ENCODE peak calls at places on chromosomes 13 and 19, in six cellular contexts. One of them, this sample, is unnamed.

GRCh38 chr13:106415427-106415826 is 120.0 kb downstream of the EFNB2 start:
- DNase-seq in tibial nerve: no peak
- DNase-seq in RWPE1: no peak
- DNase-seq in heart right ventricle: no peak
- DNase-seq in psoas muscle: no peak
- DNase-seq in left ventricle myocardium inferior: no peak
- DNase-seq in this sample: no peak

GRCh38 chr13:108086678-108087077 is 128.7 kb downstream of the LIG4 start:
- DNase-seq in left ventricle myocardium inferior: no peak
- DNase-seq in RWPE1: no peak
- DNase-seq in tibial nerve: no peak
- DNase-seq in psoas muscle: no peak
- DNase-seq in heart right ventricle: no peak
- DNase-seq in this sample: no peak

GRCh38 chr19:4112367-4112766 is 11.6 kb downstream of the MAP2K2 start:
- DNase-seq in left ventricle myocardium inferior: no peak
- DNase-seq in psoas muscle: no peak
- DNase-seq in RWPE1: no peak
- DNase-seq in tibial nerve: no peak
- DNase-seq in heart right ventricle: no peak
- DNase-seq in this sample: no peak

GRCh38 chr19:48997972-48998371 is 4.3 kb downstream of the RUVBL2 start:
- DNase-seq in RWPE1: no peak
- DNase-seq in tibial nerve: no peak
- DNase-seq in psoas muscle: peak
- DNase-seq in left ventricle myocardium inferior: no peak
- DNase-seq in heart right ventricle: no peak
- DNase-seq in this sample: no peak

GRCh38 chr19:46133101-46133627 is 8.7 kb upstream of the IGFL3 start:
- DNase-seq in tibial nerve: peak
- DNase-seq in left ventricle myocardium inferior: no peak
- DNase-seq in heart right ventricle: peak
- DNase-seq in RWPE1: peak
- DNase-seq in psoas muscle: no peak
- DNase-seq in this sample: peak

GRCh38 chr19:674282-675151 is 1.7 kb upstream of the FSTL3 start:
- DNase-seq in tibial nerve: no peak
- DNase-seq in heart right ventricle: no peak
- DNase-seq in RWPE1: no peak
- DNase-seq in psoas muscle: no peak
- DNase-seq in left ventricle myocardium inferior: peak
- DNase-seq in this sample: no peak

GRCh38 chr19:58054792-58055482 is 4.1 kb upstream of the ZNF135 start:
- DNase-seq in tibial nerve: no peak
- DNase-seq in left ventricle myocardium inferior: peak
- DNase-seq in psoas muscle: no peak
- DNase-seq in heart right ventricle: peak
- DNase-seq in RWPE1: no peak
- DNase-seq in this sample: no peak

GRCh38 chr13:18951412-18951811 is 230.2 kb downstream of the TUBA3C start:
- DNase-seq in RWPE1: no peak
- DNase-seq in left ventricle myocardium inferior: no peak
- DNase-seq in tibial nerve: no peak
- DNase-seq in psoas muscle: no peak
- DNase-seq in heart right ventricle: no peak
- DNase-seq in this sample: no peak

GRCh38 chr19:35052599-35053190 is 11.2 kb downstream of the HPN start:
- DNase-seq in tibial nerve: no peak
- DNase-seq in psoas muscle: no peak
- DNase-seq in left ventricle myocardium inferior: no peak
- DNase-seq in RWPE1: no peak
- DNase-seq in heart right ventricle: no peak
- DNase-seq in this sample: no peak

GRCh38 chr19:57818378-57818777 is 3.7 kb upstream of the ZNF552 start:
- DNase-seq in tibial nerve: no peak
- DNase-seq in psoas muscle: no peak
- DNase-seq in left ventricle myocardium inferior: no peak
- DNase-seq in heart right ventricle: no peak
- DNase-seq in RWPE1: no peak
- DNase-seq in this sample: no peak

GRCh38 chr19:46860846-46861690 is at the start of gene ARHGAP35:
- DNase-seq in tibial nerve: no peak
- DNase-seq in heart right ventricle: no peak
- DNase-seq in RWPE1: peak
- DNase-seq in psoas muscle: no peak
- DNase-seq in left ventricle myocardium inferior: no peak
- DNase-seq in this sample: no peak

GRCh38 chr19:8702350-8702749 is 3.8 kb upstream of the ACTL9 start:
- DNase-seq in psoas muscle: no peak
- DNase-seq in tibial nerve: no peak
- DNase-seq in left ventricle myocardium inferior: no peak
- DNase-seq in RWPE1: no peak
- DNase-seq in heart right ventricle: no peak
- DNase-seq in this sample: no peak

GRCh38 chr13:30719521-30719914 is 15.8 kb upstream of the ALOX5AP start:
- DNase-seq in psoas muscle: no peak
- DNase-seq in left ventricle myocardium inferior: no peak
- DNase-seq in RWPE1: no peak
- DNase-seq in heart right ventricle: no peak
- DNase-seq in tibial nerve: no peak
- DNase-seq in this sample: no peak

GRCh38 chr19:41403181-41403970 is 5.8 kb downstream of the BCKDHA start:
- DNase-seq in psoas muscle: no peak
- DNase-seq in heart right ventricle: no peak
- DNase-seq in left ventricle myocardium inferior: no peak
- DNase-seq in tibial nerve: no peak
- DNase-seq in RWPE1: no peak
- DNase-seq in this sample: no peak

GRCh38 chr13:23579886-23580706 is 9.9 kb downstream of the TNFRSF19 start:
- DNase-seq in tibial nerve: no peak
- DNase-seq in psoas muscle: no peak
- DNase-seq in left ventricle myocardium inferior: no peak
- DNase-seq in RWPE1: no peak
- DNase-seq in heart right ventricle: no peak
- DNase-seq in this sample: no peak

GRCh38 chr13:113093580-113094409 is 11.8 kb upstream of the F7 start:
- DNase-seq in tibial nerve: no peak
- DNase-seq in psoas muscle: no peak
- DNase-seq in heart right ventricle: no peak
- DNase-seq in RWPE1: no peak
- DNase-seq in left ventricle myocardium inferior: peak
- DNase-seq in this sample: no peak

GRCh38 chr19:7505288-7505681 is 10.6 kb upstream of the ZNF358 start:
- DNase-seq in heart right ventricle: no peak
- DNase-seq in RWPE1: no peak
- DNase-seq in left ventricle myocardium inferior: no peak
- DNase-seq in tibial nerve: no peak
- DNase-seq in psoas muscle: no peak
- DNase-seq in this sample: no peak

GRCh38 chr19:7497292-7497691 is 8.5 kb upstream of the PEX11G start:
- DNase-seq in RWPE1: no peak
- DNase-seq in heart right ventricle: no peak
- DNase-seq in left ventricle myocardium inferior: no peak
- DNase-seq in psoas muscle: no peak
- DNase-seq in tibial nerve: no peak
- DNase-seq in this sample: no peak

GRCh38 chr19:7502552-7502951 is 13.4 kb upstream of the ZNF358 start:
- DNase-seq in tibial nerve: no peak
- DNase-seq in RWPE1: no peak
- DNase-seq in left ventricle myocardium inferior: no peak
- DNase-seq in heart right ventricle: no peak
- DNase-seq in psoas muscle: no peak
- DNase-seq in this sample: no peak

GRCh38 chr19:7504684-7505083 is 11.2 kb upstream of the ZNF358 start:
- DNase-seq in RWPE1: no peak
- DNase-seq in tibial nerve: no peak
- DNase-seq in heart right ventricle: no peak
- DNase-seq in left ventricle myocardium inferior: no peak
- DNase-seq in psoas muscle: no peak
- DNase-seq in this sample: no peak

DNA sequence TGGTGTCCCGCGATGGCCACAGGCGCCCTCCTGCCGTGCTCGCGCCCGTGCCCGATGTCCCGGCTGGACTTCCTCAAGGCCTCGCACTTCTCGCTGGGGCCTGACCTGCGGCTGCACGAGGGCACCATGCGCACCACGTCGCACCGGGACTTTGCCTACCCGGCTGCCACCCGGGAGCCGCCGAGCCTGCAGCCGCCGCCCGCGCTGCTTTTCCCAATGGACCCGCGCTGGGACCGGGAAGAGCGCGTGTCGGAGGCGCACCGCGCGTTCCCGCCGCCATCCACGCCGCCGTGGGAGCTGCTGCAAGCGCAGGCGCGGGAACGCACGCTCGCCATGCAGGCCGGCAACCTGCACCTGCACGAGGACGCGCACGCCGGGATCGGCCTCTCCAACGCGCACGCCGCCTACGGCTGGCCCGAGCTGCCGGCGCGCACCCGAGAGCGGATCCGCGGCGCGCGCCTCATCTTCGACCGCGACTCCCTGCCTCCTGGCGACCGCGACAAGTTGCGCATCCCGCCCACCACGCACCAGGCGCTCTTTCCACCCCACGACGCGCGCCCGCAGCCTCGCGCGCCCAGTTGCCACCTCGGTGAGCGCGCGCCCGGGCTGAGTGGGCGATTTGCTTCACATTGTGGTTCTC is 12.1 kb upstream of the PEX11G start:
- DNase-seq in tibial nerve: no peak
- DNase-seq in heart right ventricle: no peak
- DNase-seq in left ventricle myocardium inferior: no peak
- DNase-seq in RWPE1: peak
- DNase-seq in psoas muscle: peak
- DNase-seq in this sample: peak
- TF ChIP-seq CTCF in tibial nerve: no peak
- TF ChIP-seq CTCF in heart right ventricle: no peak
- TF ChIP-seq CTCF in left ventricle myocardium inferior: no peak
- TF ChIP-seq CTCF in RWPE1: no peak
- TF ChIP-seq CTCF in psoas muscle: no peak
- TF ChIP-seq CTCF in this sample: no peak

DNA sequence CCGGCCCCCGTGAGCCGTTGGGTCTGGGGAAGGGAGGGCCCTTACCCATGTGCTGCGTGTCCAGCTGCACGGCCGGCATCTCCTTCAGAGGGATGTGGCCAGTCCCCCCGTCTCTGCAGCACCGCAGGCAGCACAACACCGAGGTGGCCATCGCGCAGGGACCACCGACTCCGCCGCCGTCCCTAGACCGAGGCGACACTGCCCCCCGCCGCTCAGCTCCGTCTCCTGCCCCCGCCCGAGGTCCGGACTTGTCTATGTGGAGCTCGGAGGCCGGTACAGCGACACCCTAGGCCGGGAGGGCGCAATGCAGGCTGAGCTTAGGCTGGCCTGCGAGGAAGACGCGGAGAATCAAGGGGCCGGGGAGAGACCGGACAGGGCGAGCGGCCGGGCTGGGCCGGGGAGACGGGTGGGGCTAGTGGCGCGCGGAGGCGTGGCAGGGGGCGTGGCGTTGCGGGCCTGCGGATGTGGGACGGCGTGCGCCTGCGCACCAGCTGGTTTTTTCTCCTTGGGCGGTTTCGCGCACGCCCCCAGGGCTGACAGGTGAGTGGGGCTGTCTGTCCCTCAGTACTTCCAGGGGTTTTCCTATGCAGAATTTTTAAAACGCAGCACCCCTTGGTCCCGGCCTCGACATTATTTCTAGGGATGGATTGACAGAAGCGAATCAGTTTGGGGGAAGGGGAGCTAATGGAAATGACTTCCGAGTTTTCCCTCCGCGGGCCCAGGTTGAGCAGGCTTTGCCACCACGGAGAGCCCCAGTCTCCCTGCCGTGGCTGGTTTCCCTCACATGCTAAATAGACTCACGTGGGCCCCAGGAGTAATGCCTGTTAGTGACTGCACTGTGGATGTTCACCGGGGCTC is at the start of gene SPRYD7:
- DNase-seq in psoas muscle: peak
- DNase-seq in left ventricle myocardium inferior: peak
- DNase-seq in RWPE1: peak
- DNase-seq in tibial nerve: peak
- DNase-seq in heart right ventricle: peak
- DNase-seq in this sample: peak
- H3K27ac ChIP-seq in psoas muscle: peak
- H3K27ac ChIP-seq in left ventricle myocardium inferior: peak
- H3K27ac ChIP-seq in RWPE1: peak
- H3K27ac ChIP-seq in tibial nerve: peak
- H3K27ac ChIP-seq in heart right ventricle: peak
- H3K27ac ChIP-seq in this sample: peak

GRCh38 chr19:55383789-55384575 is at the start of gene TMEM238:
- DNase-seq in left ventricle myocardium inferior: peak
- DNase-seq in heart right ventricle: peak
- DNase-seq in RWPE1: no peak
- DNase-seq in psoas muscle: peak
- DNase-seq in tibial nerve: no peak
- DNase-seq in this sample: no peak
- TF ChIP-seq CTCF in left ventricle myocardium inferior: peak
- TF ChIP-seq CTCF in heart right ventricle: no peak
- TF ChIP-seq CTCF in RWPE1: peak
- TF ChIP-seq CTCF in psoas muscle: peak
- TF ChIP-seq CTCF in tibial nerve: peak
- TF ChIP-seq CTCF in this sample: peak

DNA sequence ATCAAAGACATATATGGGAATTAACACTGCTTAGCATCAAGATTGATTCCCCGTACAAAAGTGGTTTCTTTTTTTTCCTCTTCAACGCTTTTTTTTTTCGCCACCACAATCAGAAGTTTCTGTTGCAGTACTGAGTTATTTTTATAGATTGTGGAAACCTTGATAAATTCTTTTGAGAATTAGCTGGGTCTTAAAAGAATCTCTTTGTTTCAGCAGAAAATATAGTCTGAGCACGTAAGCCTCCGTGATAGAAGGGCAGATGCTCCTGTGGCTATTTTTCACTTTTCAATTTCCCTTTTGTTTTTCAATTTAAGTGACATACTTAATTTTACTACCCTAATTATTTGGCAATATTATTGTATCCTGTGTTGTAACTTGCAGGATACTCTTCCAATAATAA is 531.8 kb downstream of the DCT start:
- DNase-seq in psoas muscle: no peak
- DNase-seq in left ventricle myocardium inferior: no peak
- DNase-seq in RWPE1: no peak
- DNase-seq in heart right ventricle: no peak
- DNase-seq in tibial nerve: no peak
- DNase-seq in this sample: no peak
- H3K27ac ChIP-seq in psoas muscle: no peak
- H3K27ac ChIP-seq in left ventricle myocardium inferior: no peak
- H3K27ac ChIP-seq in RWPE1: no peak
- H3K27ac ChIP-seq in heart right ventricle: no peak
- H3K27ac ChIP-seq in tibial nerve: no peak
- H3K27ac ChIP-seq in this sample: no peak